ENCODE peak calls at places on chromosomes 5 and 9, in four cellular contexts. One of them, this sample, is unnamed.

GRCh38 chr9:129356871-129357772 is 179.1 kb upstream of the IER5L start:
- DNase-seq in astrocyte of the spinal cord: no peak
- DNase-seq in natural killer cell: no peak
- DNase-seq in iPS-NIHi11: no peak
- DNase-seq in this sample: no peak

GRCh38 chr9:120878188-120879130 is 1.5 kb upstream of the PHF19 start:
- DNase-seq in astrocyte of the spinal cord: no peak
- DNase-seq in natural killer cell: no peak
- DNase-seq in iPS-NIHi11: no peak
- DNase-seq in this sample: no peak

GRCh38 chr5:79235578-79236363 is at the start of gene JMY:
- DNase-seq in astrocyte of the spinal cord: peak; percentile 77
- DNase-seq in natural killer cell: peak; percentile 82
- DNase-seq in iPS-NIHi11: peak; percentile 95
- DNase-seq in this sample: peak; percentile 89

GRCh38 chr9:32430720-32431119 is 46.3 kb downstream of the ACO1 start:
- DNase-seq in astrocyte of the spinal cord: peak; percentile 57
- DNase-seq in natural killer cell: no peak
- DNase-seq in iPS-NIHi11: no peak
- DNase-seq in this sample: no peak

GRCh38 chr9:105993921-105994715 is 299.8 kb downstream of the TMEM38B start:
- DNase-seq in astrocyte of the spinal cord: no peak
- DNase-seq in natural killer cell: no peak
- DNase-seq in iPS-NIHi11: no peak
- DNase-seq in this sample: no peak

GRCh38 chr5:160240350-160240749 is 11.0 kb downstream of the FABP6 start:
- DNase-seq in astrocyte of the spinal cord: no peak
- DNase-seq in natural killer cell: no peak
- DNase-seq in iPS-NIHi11: no peak
- DNase-seq in this sample: no peak

GRCh38 chr5:127805448-127805847 is 102.3 kb downstream of the CCDC192 start:
- DNase-seq in astrocyte of the spinal cord: no peak
- DNase-seq in natural killer cell: no peak
- DNase-seq in iPS-NIHi11: no peak
- DNase-seq in this sample: no peak

GRCh38 chr5:78046006-78046405 is 248.5 kb downstream of the AP3B1 start:
- DNase-seq in astrocyte of the spinal cord: no peak
- DNase-seq in natural killer cell: no peak
- DNase-seq in iPS-NIHi11: peak; percentile 23
- DNase-seq in this sample: no peak

GRCh38 chr5:114726126-114726525 is 364.3 kb downstream of the KCNN2 start:
- DNase-seq in astrocyte of the spinal cord: no peak
- DNase-seq in natural killer cell: no peak
- DNase-seq in iPS-NIHi11: no peak
- DNase-seq in this sample: no peak

GRCh38 chr9:133160742-133161541 is 2.8 kb downstream of the GBGT1 start:
- DNase-seq in astrocyte of the spinal cord: peak; percentile 57
- DNase-seq in natural killer cell: no peak
- DNase-seq in iPS-NIHi11: peak; percentile 79
- DNase-seq in this sample: peak; percentile 81

GRCh38 chr9:27429436-27429835 is 94.7 kb upstream of the IFNK start:
- DNase-seq in astrocyte of the spinal cord: no peak
- DNase-seq in natural killer cell: no peak
- DNase-seq in iPS-NIHi11: no peak
- DNase-seq in this sample: no peak

GRCh38 chr9:89664896-89665329 is 60.1 kb downstream of the GADD45G start:
- DNase-seq in astrocyte of the spinal cord: no peak
- DNase-seq in natural killer cell: no peak
- DNase-seq in iPS-NIHi11: peak; percentile 52
- DNase-seq in this sample: peak; percentile 90

GRCh38 chr5:149993471-149993870 is 7.0 kb downstream of the TIGD6 start:
- DNase-seq in astrocyte of the spinal cord: no peak
- DNase-seq in natural killer cell: no peak
- DNase-seq in iPS-NIHi11: no peak
- DNase-seq in this sample: no peak

GRCh38 chr9:89318123-89319014 is at the start of gene SECISBP2:
- DNase-seq in astrocyte of the spinal cord: peak; percentile 99
- DNase-seq in natural killer cell: peak; percentile 96
- DNase-seq in iPS-NIHi11: peak; percentile 87
- DNase-seq in this sample: peak; percentile 97

GRCh38 chr9:27382308-27382707 is 85.4 kb upstream of the EQTN start:
- DNase-seq in astrocyte of the spinal cord: no peak
- DNase-seq in natural killer cell: no peak
- DNase-seq in iPS-NIHi11: no peak
- DNase-seq in this sample: no peak